ENCODE peak calls at places on chromosome 1, in four cellular contexts. A is CD8-positive, alpha-beta T cell; E is ovary; B is osteocyte. M is an unnamed sample.

GRCh38 chr1:151574575-151575529 is 34.7 kb downstream of the TUFT1 start:
- DNase-seq in B (no peak), A (no peak), E (no peak), M (peak; percentile 75)

GRCh38 chr1:28917757-28918118 is 3.4 kb downstream of the EPB41 start:
- DNase-seq in E (no peak), A (peak; percentile 28), B (no peak), M (peak; percentile 22)

GRCh38 chr1:227891223-227891954 is 56.3 kb downstream of the WNT9A start:
- DNase-seq in A (no peak), E (no peak), B (peak; percentile 80), M (no peak)

GRCh38 chr1:11740258-11741192 is 4.6 kb downstream of the AGTRAP start:
- DNase-seq in E (no peak), B (no peak), A (no peak), M (peak; percentile 22)

GRCh38 chr1:21914468-21914867 is 22.6 kb downstream of the HSPG2 start:
- DNase-seq in B (no peak), A (peak; percentile 2), E (no peak), M (no peak)

GRCh38 chr1:23837905-23838304 is 12.7 kb upstream of the HMGCL start:
- DNase-seq in A (no peak), E (no peak), B (no peak), M (no peak)

GRCh38 chr1:21165632-21166031 is 11.1 kb downstream of the EIF4G3 start:
- DNase-seq in A (no peak), E (no peak), B (no peak), M (peak; percentile 37)

GRCh38 chr1:31605908-31606427 is 11.5 kb upstream of the HCRTR1 start:
- DNase-seq in E (no peak), B (no peak), A (no peak), M (peak; percentile 49)

GRCh38 chr1:46181343-46182260 is 5.3 kb upstream of the P3R3URF start:
- DNase-seq in E (no peak), B (no peak), A (no peak), M (peak; percentile 89)

GRCh38 chr1:117609471-117609911 is 3.6 kb downstream of the TENT5C start:
- DNase-seq in A (no peak), B (no peak), E (no peak), M (peak; percentile 10)

GRCh38 chr1:225461533-225462428 is 33.9 kb upstream of the LBR start:
- DNase-seq in E (peak; percentile 69), B (no peak), A (no peak), M (peak; percentile 22)

GRCh38 chr1:164440222-164440621 is 118.8 kb upstream of the PBX1 start:
- DNase-seq in E (no peak), B (no peak), A (no peak), M (peak; percentile 28)

GRCh38 chr1:214823311-214824117 is 220.5 kb downstream of the CENPF start:
- DNase-seq in A (no peak), E (no peak), B (no peak), M (no peak)